ENCODE peak calls at places on chromosomes 5 and 9, in seven cellular contexts. H is heart right ventricle, B is heart left ventricle, K is OCI-LY7, C is PC-3, N is left lung, M is K562. T is an unnamed sample.

GRCh38 chr5:39138182-39138487 is 63.9 kb upstream of the RICTOR start:
- DNase-seq in C (no peak), B (no peak), M (no peak), H (no peak), K (no peak), N (no peak), T (no peak)

GRCh38 chr5:77852514-77853352 is 76.6 kb upstream of the TBCA start:
- DNase-seq in M (no peak), K (no peak), C (no peak), H (peak; percentile 77), N (peak; percentile 77), B (peak; percentile 72), T (peak; percentile 53)

GRCh38 chr9:19181556-19181955 is 48.9 kb upstream of the DENND4C start:
- DNase-seq in M (no peak), C (no peak), K (no peak), N (no peak), H (no peak), B (no peak), T (no peak)

GRCh38 chr9:116662633-116663032 is 24.5 kb upstream of the TRIM32 start:
- DNase-seq in C (no peak), N (no peak), M (no peak), H (no peak), K (no peak), B (no peak), T (no peak)

GRCh38 chr9:4936823-4937222 is 48.2 kb upstream of the JAK2 start:
- DNase-seq in M (no peak), N (no peak), K (no peak), H (no peak), B (no peak), C (no peak), T (peak; percentile 79)

GRCh38 chr5:181188700-181189362 is 16.2 kb downstream of the TRIM7 start:
- DNase-seq in C (peak; percentile 93), H (peak; percentile 48), M (no peak), B (peak; percentile 66), N (peak; percentile 80), K (peak; percentile 89), T (no peak)

GRCh38 chr9:128611600-128612394 is 44.9 kb downstream of the DYNC2I2 start:
- DNase-seq in H (no peak), N (peak; percentile 18), M (no peak), C (no peak), K (no peak), B (no peak), T (no peak)

GRCh38 chr5:34460496-34460895 is 195.6 kb upstream of the RAI14 start:
- DNase-seq in H (no peak), K (no peak), N (no peak), B (no peak), C (no peak), M (no peak), T (no peak)

GRCh38 chr9:23590601-23591000 is 235.4 kb downstream of the ELAVL2 start:
- DNase-seq in H (no peak), K (no peak), N (no peak), C (peak; percentile 33), B (no peak), M (no peak), T (no peak)

GRCh38 chr9:131395027-131395744 is 1.3 kb downstream of the PRRC2B start:
- DNase-seq in M (peak; percentile 27), K (peak; percentile 74), C (peak; percentile 16), N (peak; percentile 83), B (no peak), H (peak; percentile 15), T (no peak)

GRCh38 chr9:94169978-94170377 is 85.7 kb downstream of the PTPDC1 start:
- DNase-seq in K (no peak), C (no peak), M (no peak), B (no peak), H (no peak), N (no peak), T (no peak)
- H3K4me3 ChIP-seq in K (peak overlapping the region; percentile 83), C (peak overlapping the region; percentile 99), M (peak overlapping the region; percentile 68), B (peak overlapping the region; percentile 89), H (no peak overlapping the region), N (peak overlapping the region; percentile 75), T (no peak overlapping the region)

DNA sequence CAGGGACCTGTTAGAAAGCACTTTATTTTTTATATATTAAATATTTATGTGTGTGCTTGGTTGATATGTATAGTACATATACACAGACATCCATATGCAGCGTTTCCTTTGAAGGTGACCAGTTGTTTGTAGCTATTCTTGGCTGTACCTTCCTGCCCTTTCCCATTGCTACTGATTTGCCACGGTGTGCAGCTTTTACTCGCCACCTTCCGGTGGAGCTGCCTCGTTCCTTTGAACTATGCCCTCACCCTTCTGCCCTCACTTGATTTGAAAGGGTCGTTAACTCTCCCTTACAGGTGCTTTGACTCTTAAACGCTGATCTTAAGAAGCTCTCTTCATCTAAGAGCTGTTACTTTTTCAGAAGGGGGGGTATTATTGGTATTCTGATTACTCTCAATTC is 20.5 kb downstream of the RGMB start:
- DNase-seq in H (no peak), K (no peak), B (no peak), M (no peak), N (no peak), C (no peak), T (no peak)
- TF ChIP-seq CTCF in H (no peak), K (no peak), B (no peak), M (no peak), N (no peak), C (no peak), T (no peak)

GRCh38 chr5:40680741-40681350 is 1.1 kb downstream of the PTGER4 start:
- DNase-seq in K (no peak), M (no peak), C (no peak), H (peak; percentile 27), N (peak; percentile 79), B (no peak), T (no peak)
- H3K4me3 ChIP-seq in K (peak overlapping the region; percentile 82), M (no peak overlapping the region), C (peak overlapping the region; percentile 90), H (peak overlapping the region; percentile 84), N (peak overlapping the region; percentile 78), B (peak overlapping the region; percentile 84), T (peak overlapping the region; percentile 74)

GRCh38 chr9:135819905-135820304 is 87.4 kb downstream of the CAMSAP1 start:
- DNase-seq in N (no peak), K (no peak), B (no peak), M (no peak), C (no peak), H (no peak), T (no peak)
- TF ChIP-seq CTCF in N (no peak), K (peak; percentile 59), B (no peak), M (peak; percentile 8), C (peak; percentile 40), H (no peak), T (peak; percentile 5)

GRCh38 chr9:103803245-103803644 is 290.9 kb upstream of the SMC2 start:
- DNase-seq in N (no peak), M (no peak), K (no peak), C (no peak), B (no peak), H (no peak), T (no peak)

GRCh38 chr9:103804077-103804735 is 289.9 kb upstream of the SMC2 start:
- DNase-seq in B (no peak), K (no peak), H (no peak), N (no peak), M (no peak), C (peak; percentile 23), T (no peak)

GRCh38 chr9:103799959-103800358 is 294.1 kb upstream of the SMC2 start:
- DNase-seq in M (no peak), C (no peak), N (no peak), B (no peak), H (no peak), K (no peak), T (no peak)

GRCh38 chr9:103802068-103802467 is 292.0 kb upstream of the SMC2 start:
- DNase-seq in B (no peak), H (no peak), M (no peak), C (no peak), N (no peak), K (no peak), T (no peak)

DNA sequence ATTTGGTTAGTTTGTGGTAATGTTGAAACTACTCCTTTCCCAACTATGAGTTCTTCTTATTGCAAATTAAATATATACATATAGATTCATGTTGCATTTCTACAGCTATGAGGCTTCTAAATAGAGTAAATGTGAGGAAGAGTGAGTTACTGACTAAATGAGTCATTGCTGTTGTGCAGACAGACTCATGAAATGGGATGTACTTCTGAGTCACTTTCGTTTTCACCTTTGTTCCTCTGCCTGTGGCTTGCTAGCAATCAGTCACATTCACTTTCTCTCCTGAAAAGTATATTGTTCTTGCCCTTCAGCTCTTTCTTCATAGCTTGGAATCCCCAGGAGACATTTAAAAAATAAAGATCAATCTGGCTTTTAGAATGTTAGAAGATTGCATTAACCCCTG is 295.5 kb upstream of the SMC2 start:
- DNase-seq in M (no peak), H (no peak), K (no peak), B (no peak), N (no peak), C (peak; percentile 43), T (peak; percentile 37)
- H3K4me3 ChIP-seq in M (no peak overlapping the region), H (no peak overlapping the region), K (no peak overlapping the region), B (no peak overlapping the region), N (no peak overlapping the region), C (no peak overlapping the region), T (no peak overlapping the region)

GRCh38 chr5:102759700-102760099 is 4.6 kb downstream of the PAM start:
- DNase-seq in H (no peak), N (no peak), M (no peak), B (no peak), C (no peak), K (no peak), T (no peak)
- TF ChIP-seq CTCF in H (no peak), N (no peak), M (no peak), B (no peak), C (no peak), K (no peak), T (no peak)

GRCh38 chr9:114592356-114592755 is 4.8 kb downstream of the ATP6V1G1 start:
- DNase-seq in K (peak; percentile 70), H (no peak), M (no peak), C (peak; percentile 2), N (no peak), B (no peak), T (no peak)
- H3K4me3 ChIP-seq in K (peak overlapping the region; percentile 50), H (no peak overlapping the region), M (no peak overlapping the region), C (no peak overlapping the region), N (no peak overlapping the region), B (no peak overlapping the region), T (no peak overlapping the region)

DNA sequence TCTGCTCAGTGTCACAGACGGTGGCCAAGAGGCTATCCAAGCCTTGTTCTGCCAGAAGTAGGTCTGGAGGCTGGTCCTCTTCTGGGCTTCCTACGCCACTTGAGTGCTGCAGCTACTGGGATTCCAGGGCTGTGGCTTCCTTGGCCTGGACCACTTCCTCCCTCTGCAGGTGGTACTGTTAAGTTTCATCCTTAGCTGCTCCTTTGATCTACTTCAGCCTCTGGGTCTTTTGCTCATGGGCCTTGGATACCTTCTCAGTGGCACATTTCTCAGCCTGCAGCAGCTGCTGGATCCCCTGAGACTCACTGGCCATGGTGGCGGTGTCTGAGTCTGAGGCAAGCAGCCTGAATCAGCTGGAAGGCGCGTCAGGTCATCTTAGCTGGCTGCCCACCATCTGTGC is 10.3 kb downstream of the CNOT8 start:
- DNase-seq in K (peak; percentile 7), M (no peak), B (no peak), H (no peak), C (peak; percentile 7), N (no peak), T (no peak)
- TF ChIP-seq CTCF in K (peak; percentile 36), M (peak; percentile 54), B (no peak), H (no peak), C (peak; percentile 33), N (no peak), T (no peak)

T was measured in GM12864.